ENCODE peak calls at places on chromosomes 7 and 10, in seven cellular contexts. B, S, R, X, E, C and L are unnamed samples.

GRCh38 chr7:25805027-25805687 is 346.8 kb upstream of the NFE2L3 start:
- DNase-seq in X (no peak), C (no peak), B (no peak), R (no peak), E (no peak), S (peak), L (no peak)

GRCh38 chr10:103096130-103096529 is 96.9 kb downstream of the NT5C2 start:
- DNase-seq in E (no peak), X (no peak), S (no peak), R (no peak), B (no peak), C (no peak), L (no peak)

GRCh38 chr10:114706458-114707055 is 48.5 kb upstream of the ABLIM1 start:
- DNase-seq in X (no peak), R (no peak), S (no peak), E (no peak), C (no peak), B (no peak), L (no peak)

GRCh38 chr10:102678842-102679289 is 34.6 kb downstream of the TRIM8 start:
- DNase-seq in X (peak), B (no peak), R (peak), S (peak), C (no peak), E (peak), L (peak)

GRCh38 chr7:41287559-41288335 is 415.1 kb downstream of the INHBA start:
- DNase-seq in B (no peak), E (no peak), C (no peak), X (no peak), S (no peak), R (no peak), L (peak)

GRCh38 chr10:114470956-114471905 is 66.9 kb upstream of the AFAP1L2 start:
- DNase-seq in X (peak), S (peak), B (peak), E (peak), R (peak), C (peak), L (peak)

GRCh38 chr7:127437241-127437640 is 44.7 kb upstream of the ZNF800 start:
- DNase-seq in E (no peak), R (no peak), C (no peak), B (no peak), S (no peak), X (no peak), L (no peak)

GRCh38 chr10:90480466-90480865 is 377.4 kb downstream of the HTR7 start:
- DNase-seq in B (no peak), E (no peak), X (no peak), C (no peak), S (no peak), R (no peak), L (no peak)

GRCh38 chr10:79159785-79160184 is 91.0 kb downstream of the ZMIZ1 start:
- DNase-seq in S (peak), C (no peak), B (no peak), X (no peak), E (no peak), R (peak), L (peak)

GRCh38 chr7:13801669-13802068 is 187.8 kb downstream of the ETV1 start:
- DNase-seq in B (peak), C (no peak), R (no peak), E (no peak), S (no peak), X (no peak), L (no peak)

GRCh38 chr7:131642429-131642828 is 86.0 kb upstream of the PODXL start:
- DNase-seq in R (no peak), E (no peak), B (no peak), S (no peak), C (no peak), X (no peak), L (peak)

GRCh38 chr7:95056107-95056689 is 148.8 kb downstream of the PPP1R9A start:
- DNase-seq in C (no peak), X (no peak), E (no peak), B (no peak), S (no peak), R (no peak), L (peak)

GRCh38 chr7:27843584-27844305 is 103.8 kb downstream of the TAX1BP1 start:
- DNase-seq in S (no peak), X (no peak), E (no peak), C (no peak), R (no peak), B (no peak), L (no peak)

GRCh38 chr7:69256634-69257081 is 341.6 kb upstream of the AUTS2 start:
- DNase-seq in B (peak), R (peak), C (peak), E (no peak), X (no peak), S (no peak), L (no peak)

GRCh38 chr7:30057741-30058140 is 29.5 kb downstream of the PLEKHA8 start:
- DNase-seq in C (no peak), E (no peak), B (no peak), X (no peak), S (no peak), R (no peak), L (no peak)

GRCh38 chr7:29287366-29287765 is 92.8 kb downstream of the CHN2 start:
- DNase-seq in E (no peak), S (peak), B (no peak), X (no peak), R (no peak), C (no peak), L (peak)

GRCh38 chr7:119999743-120000475 is 273.1 kb upstream of the KCND2 start:
- DNase-seq in E (no peak), R (no peak), X (no peak), S (no peak), C (no peak), B (no peak), L (peak)

GRCh38 chr7:44490351-44491200 is at the start of gene NUDCD3:
- DNase-seq in X (peak), C (peak), B (peak), E (peak), R (peak), S (peak), L (peak)

GRCh38 chr7:6166443-6166871 is 106.0 kb downstream of the CYTH3 start:
- DNase-seq in S (no peak), E (no peak), R (no peak), B (no peak), C (no peak), X (no peak), L (no peak)

GRCh38 chr10:80583681-80584080 is 46.0 kb downstream of the SH2D4B start:
- DNase-seq in X (no peak), E (no peak), B (no peak), S (no peak), R (no peak), C (no peak), L (no peak)

GRCh38 chr7:120308171-120308570 is 35.2 kb downstream of the KCND2 start:
- DNase-seq in B (no peak), E (no peak), S (no peak), X (no peak), C (no peak), R (no peak), L (no peak)

GRCh38 chr10:22253578-22253882 is 35.7 kb upstream of the EBLN1 start:
- DNase-seq in X (peak), C (peak), B (no peak), E (no peak), S (no peak), R (peak), L (no peak)

GRCh38 chr10:9301148-9301547 is 1246.7 kb downstream of the GATA3 start:
- DNase-seq in R (no peak), S (no peak), C (no peak), X (no peak), B (no peak), E (no peak), L (no peak)

GRCh38 chr7:359776-360361 is 69.9 kb downstream of the FOXL3 start:
- DNase-seq in E (no peak), X (no peak), B (no peak), S (no peak), C (no peak), R (no peak), L (no peak)

GRCh38 chr10:7773845-7774801 is 13.7 kb downstream of the KIN start:
- DNase-seq in R (no peak), S (no peak), E (peak), C (no peak), X (no peak), B (no peak), L (no peak)

GRCh38 chr10:60963441-60964256 is 19.7 kb upstream of the RHOBTB1 start:
- DNase-seq in B (no peak), X (no peak), E (no peak), C (no peak), R (no peak), S (peak), L (peak)

GRCh38 chr7:108430664-108431063 is 25.6 kb downstream of the NRCAM start:
- DNase-seq in E (no peak), R (no peak), X (no peak), B (no peak), C (no peak), S (no peak), L (no peak)